ENCODE peak calls at places on chromosomes 12 and 14, in nine cellular contexts. U is suprapubic skin, S is coronary artery, V is tibial nerve, L is IMR-90, W is Peyer's patch, N is transverse colon, I is upper lobe of right lung, Z is ovary. B is an unnamed sample.

GRCh38 chr12:102953221-102953620 is 4.3 kb upstream of the ASCL1 start:
- DNase-seq in U (no peak), S (no peak), V (no peak), L (no peak), W (no peak), N (no peak), I (no peak), Z (no peak), B (no peak)

GRCh38 chr14:96160030-96160912 is 44.4 kb upstream of the BDKRB2 start:
- DNase-seq in U (no peak), S (peak), V (no peak), L (no peak), W (no peak), N (no peak), I (no peak), Z (no peak), B (no peak)

GRCh38 chr12:26197832-26198231 is 2.5 kb downstream of the SSPN start:
- DNase-seq in U (no peak), S (no peak), V (no peak), L (no peak), W (no peak), N (no peak), I (no peak), Z (no peak), B (no peak)

GRCh38 chr12:2823483-2823882 is 11.0 kb downstream of the ITFG2 start:
- DNase-seq in U (no peak), S (no peak), V (no peak), L (no peak), W (no peak), N (no peak), I (no peak), Z (no peak), B (no peak)

GRCh38 chr12:7129647-7130536 is at the start of gene CLSTN3:
- DNase-seq in U (peak), S (peak), V (peak), L (peak), W (peak), N (peak), I (peak), Z (peak), B (peak)

GRCh38 chr12:57461326-57461903 is 1.8 kb downstream of the GLI1 start:
- DNase-seq in U (peak), S (peak), V (peak), L (peak), W (peak), N (peak), I (peak), Z (peak), B (peak)

GRCh38 chr14:88229428-88229827 is 93.6 kb downstream of the KCNK10 start:
- DNase-seq in U (no peak), S (no peak), V (no peak), L (no peak), W (no peak), N (no peak), I (no peak), Z (no peak), B (no peak)

GRCh38 chr14:58919262-58919661 is 269.2 kb upstream of the DAAM1 start:
- DNase-seq in U (no peak), S (no peak), V (no peak), L (peak), W (no peak), N (no peak), I (no peak), Z (no peak), B (no peak)

GRCh38 chr14:65267856-65268255 is 144.7 kb upstream of the FUT8 start:
- DNase-seq in U (no peak), S (no peak), V (no peak), L (no peak), W (no peak), N (no peak), I (no peak), Z (no peak), B (no peak)

GRCh38 chr12:132641811-132642650 is 23.5 kb downstream of the P2RX2 start:
- DNase-seq in U (no peak), S (no peak), V (no peak), L (no peak), W (no peak), N (no peak), I (no peak), Z (no peak), B (no peak)

GRCh38 chr12:122884091-122884826 is 11.7 kb downstream of the VPS37B start:
- DNase-seq in U (no peak), S (no peak), V (no peak), L (peak), W (no peak), N (no peak), I (no peak), Z (no peak), B (no peak)
- H3K4me3 ChIP-seq in U (no peak), S (no peak), V (no peak), L (no peak), W (no peak), N (no peak), I (no peak), Z (no peak), B (no peak)

GRCh38 chr14:40463886-40464285 is 1031.7 kb upstream of the FBXO33 start:
- DNase-seq in U (no peak), S (no peak), V (no peak), L (no peak), W (no peak), N (no peak), I (no peak), Z (no peak), B (no peak)
- H3K27ac ChIP-seq in U (no peak), S (no peak), V (no peak), L (no peak), W (no peak), N (no peak), I (no peak), Z (no peak), B (no peak)

GRCh38 chr14:74940956-74941565 is 14.3 kb downstream of the PGF start:
- DNase-seq in U (no peak), S (no peak), V (no peak), L (no peak), W (no peak), N (no peak), I (no peak), Z (no peak), B (no peak)

GRCh38 chr14:74942164-74942563 is 13.2 kb downstream of the PGF start:
- DNase-seq in U (no peak), S (no peak), V (no peak), L (no peak), W (no peak), N (no peak), I (no peak), Z (no peak), B (no peak)

GRCh38 chr14:74942608-74943007 is 12.8 kb downstream of the PGF start:
- DNase-seq in U (no peak), S (no peak), V (no peak), L (no peak), W (no peak), N (no peak), I (no peak), Z (no peak), B (no peak)

GRCh38 chr14:74938873-74939495 is 15.9 kb upstream of the RPS6KL1 start:
- DNase-seq in U (no peak), S (no peak), V (no peak), L (no peak), W (no peak), N (no peak), I (no peak), Z (no peak), B (no peak)

GRCh38 chr14:74941676-74942097 is 13.7 kb downstream of the PGF start:
- DNase-seq in U (no peak), S (no peak), V (no peak), L (peak), W (peak), N (peak), I (peak), Z (no peak), B (no peak)
- H3K4me3 ChIP-seq in U (no peak), S (peak), V (no peak), L (no peak), W (peak), N (no peak), I (no peak), Z (no peak), B (no peak)

DNA sequence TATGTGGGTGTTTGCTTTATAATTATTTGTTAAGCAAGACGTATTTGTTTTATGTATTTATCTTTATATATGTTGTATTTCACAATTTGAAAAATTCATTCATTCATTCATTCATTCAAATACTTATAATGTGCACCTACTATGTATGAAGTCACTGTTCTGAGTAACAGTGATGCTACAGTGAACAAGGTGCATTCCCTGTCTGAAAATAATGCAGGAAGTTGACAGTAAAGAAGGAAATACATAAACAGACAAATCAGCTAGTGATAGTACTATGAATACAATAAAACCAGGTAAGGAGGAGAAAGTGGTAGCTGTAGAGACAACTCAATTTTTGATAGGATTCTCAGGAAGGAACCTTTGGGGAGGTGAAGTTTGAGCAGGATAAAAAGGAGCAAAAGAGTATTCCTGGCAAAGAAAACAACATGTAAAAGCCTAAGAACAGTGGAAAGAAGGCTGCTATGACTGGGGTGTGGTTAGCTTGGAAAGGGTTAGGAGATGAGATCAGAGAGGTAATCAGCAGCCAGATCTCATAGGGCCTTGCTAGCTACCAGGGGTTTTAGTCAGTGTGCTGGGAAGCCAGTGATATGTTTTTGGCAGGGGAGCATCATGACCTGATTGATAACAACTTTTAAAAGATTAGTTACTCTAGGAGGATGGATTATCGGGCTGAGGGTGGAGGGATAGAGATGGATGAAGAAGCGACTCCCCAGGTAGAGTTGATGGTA is 17.4 kb downstream of the BICDL1 start:
- DNase-seq in U (no peak), S (no peak), V (no peak), L (no peak), W (no peak), N (no peak), I (no peak), Z (no peak), B (no peak)
- H3K27ac ChIP-seq in U (no peak), S (no peak), V (no peak), L (no peak), W (no peak), N (no peak), I (no peak), Z (no peak), B (no peak)

DNA sequence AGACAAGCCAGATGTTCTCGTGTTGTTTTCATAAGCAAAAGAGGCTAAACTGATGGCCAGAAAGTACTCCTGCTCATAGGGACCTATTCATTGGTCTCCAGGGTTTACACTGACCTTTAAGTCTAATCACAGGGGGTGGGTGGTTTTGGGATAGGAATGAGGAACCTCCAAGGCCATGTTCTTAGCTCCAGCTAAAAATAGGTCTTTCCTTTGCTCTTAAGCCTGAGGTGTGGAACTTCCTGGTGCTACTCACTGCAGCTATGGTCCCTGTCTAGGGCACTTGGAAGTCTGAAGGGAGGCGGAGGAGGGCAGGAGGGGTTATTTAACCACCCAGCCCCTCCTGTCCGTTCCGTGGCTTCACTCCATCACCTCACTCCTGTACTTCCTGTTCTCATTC is 18.6 kb downstream of the GPRC5A start:
- DNase-seq in U (no peak), S (no peak), V (no peak), L (peak), W (no peak), N (no peak), I (no peak), Z (peak), B (no peak)
- H3K4me3 ChIP-seq in U (no peak), S (no peak), V (no peak), L (no peak), W (no peak), N (no peak), I (no peak), Z (no peak), B (no peak)

DNA sequence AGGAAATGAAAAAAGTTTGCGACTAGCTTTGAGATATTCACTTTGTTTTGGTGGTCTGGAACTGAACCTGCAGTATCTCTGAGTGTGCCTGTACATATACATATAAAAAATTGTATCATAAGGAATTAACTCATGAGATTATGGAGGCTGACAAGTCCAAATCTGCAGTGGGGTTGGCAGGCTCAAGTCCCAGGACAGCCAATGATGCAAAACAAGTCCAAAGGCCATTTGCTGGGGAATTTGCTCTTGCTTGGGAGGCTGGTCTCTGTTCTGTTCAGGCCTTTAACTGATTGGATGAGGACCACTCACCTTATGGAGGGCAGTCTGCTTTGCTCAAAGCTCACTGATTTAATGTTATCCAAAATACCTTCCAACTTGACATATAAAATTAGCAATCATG is 66.8 kb downstream of the FGD4 start:
- DNase-seq in U (no peak), S (no peak), V (no peak), L (no peak), W (no peak), N (no peak), I (no peak), Z (no peak), B (no peak)
- H3K27ac ChIP-seq in U (no peak), S (no peak), V (no peak), L (no peak), W (no peak), N (no peak), I (no peak), Z (no peak), B (no peak)

DNA sequence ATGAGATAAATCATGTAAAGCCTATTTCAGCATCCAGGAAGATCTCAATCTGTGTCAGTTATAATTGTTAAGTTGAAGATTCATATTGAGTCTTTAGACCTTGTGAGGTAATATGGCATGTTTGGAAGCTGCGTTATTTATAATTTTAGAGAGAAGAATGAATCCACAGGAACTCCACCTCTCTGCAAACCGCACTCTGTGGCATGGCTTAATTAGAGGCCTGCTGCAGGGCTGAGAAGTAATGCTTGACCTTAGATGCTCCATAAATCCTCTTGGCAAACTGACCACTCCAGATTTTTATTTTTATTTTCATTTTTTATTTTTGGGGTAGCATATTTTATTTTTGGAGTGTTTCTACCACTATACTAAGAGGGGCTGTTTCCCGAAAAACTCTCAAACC is 28.8 kb downstream of the BCAT1 start:
- DNase-seq in U (no peak), S (no peak), V (no peak), L (no peak), W (no peak), N (no peak), I (no peak), Z (no peak), B (no peak)
- H3K4me3 ChIP-seq in U (no peak), S (no peak), V (no peak), L (no peak), W (no peak), N (no peak), I (no peak), Z (no peak), B (no peak)

GRCh38 chr14:56119221-56119967 is 1.2 kb downstream of the PELI2 start:
- DNase-seq in U (peak), S (no peak), V (no peak), L (peak), W (peak), N (peak), I (peak), Z (peak), B (peak)
- H3K27ac ChIP-seq in U (peak), S (peak), V (peak), L (peak), W (peak), N (peak), I (peak), Z (peak), B (peak)